ENCODE peak calls at places on chromosome 7, in six cellular contexts. J is HepG2, Q is HCT116, I is GM12878, K is H1, M is K562. V is an unnamed sample. For H3K4me1, the result is how much of the 10 kb centered on the place peaks cover.

GRCh38 chr7:77702451-77703219 is 6.4 kb downstream of the RSBN1L start:
- DNase-seq in Q (no peak), M (no peak), I (no peak), K (no peak), J (no peak), V (no peak)

GRCh38 chr7:89477991-89478390 is 676.3 kb upstream of the STEAP1 start:
- DNase-seq in K (no peak), M (no peak), I (no peak), Q (no peak), J (no peak), V (no peak)

GRCh38 chr7:28076421-28077163 is 104.0 kb downstream of the JAZF1 start:
- DNase-seq in Q (no peak), M (no peak), K (no peak), J (no peak), I (no peak), V (no peak)

GRCh38 chr7:107971613-107972012 is 31.3 kb downstream of the LAMB1 start:
- DNase-seq in M (no peak), Q (no peak), I (no peak), K (no peak), J (no peak), V (no peak)

GRCh38 chr7:2443491-2443890 is 32.7 kb downstream of the GRIFIN start:
- DNase-seq in I (no peak), M (no peak), Q (no peak), J (no peak), K (no peak), V (no peak)

GRCh38 chr7:135291809-135292253 is 58.2 kb downstream of the STRA8 start:
- DNase-seq in Q (no peak), J (peak), I (no peak), M (no peak), K (no peak), V (no peak)

GRCh38 chr7:2922271-2922691 is 78.2 kb upstream of the GNA12 start:
- DNase-seq in K (no peak), J (no peak), I (no peak), Q (no peak), M (no peak), V (no peak)

GRCh38 chr7:98997836-98998235 is 119.5 kb downstream of the TRRAP start:
- DNase-seq in Q (no peak), J (no peak), I (no peak), K (no peak), M (no peak), V (no peak)

GRCh38 chr7:105352922-105353668 is 35.6 kb downstream of the SRPK2 start:
- DNase-seq in I (no peak), K (no peak), Q (no peak), J (no peak), M (no peak), V (no peak)

GRCh38 chr7:37438879-37439278 is 9.8 kb downstream of the ELMO1 start:
- DNase-seq in J (no peak), I (no peak), M (no peak), K (no peak), Q (no peak), V (no peak)

GRCh38 chr7:30315589-30315988 is 31.2 kb downstream of the ZNRF2 start:
- DNase-seq in I (no peak), K (no peak), M (no peak), Q (no peak), J (no peak), V (no peak)

GRCh38 chr7:149147072-149147729 is at the start of gene ZNF398:
- DNase-seq in Q (no peak), J (peak), M (peak), I (peak), K (peak), V (no peak)

GRCh38 chr7:16212610-16213009 is 208.7 kb downstream of the CRPPA start:
- DNase-seq in J (no peak), M (no peak), Q (no peak), I (no peak), K (no peak), V (no peak)

DNA sequence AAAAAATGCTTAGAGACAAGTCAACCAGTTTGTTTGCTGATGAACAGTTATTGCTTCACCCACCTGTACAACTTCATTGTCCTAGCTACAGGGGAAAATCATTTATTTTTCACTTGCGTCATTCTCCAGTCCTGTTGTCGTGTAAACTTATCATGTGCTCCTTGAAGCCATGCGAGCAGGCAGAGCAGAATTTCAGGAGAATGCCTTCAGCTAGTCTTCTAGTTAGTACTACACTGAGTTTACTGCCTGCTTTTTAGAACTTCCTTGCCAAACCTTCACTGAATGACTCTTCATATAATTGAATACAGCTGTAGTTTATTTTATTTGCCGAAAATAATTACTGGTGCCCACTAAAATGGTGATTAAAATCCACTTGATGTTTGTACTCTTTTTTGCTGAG is 15.6 kb downstream of the RPA3 start:
- DNase-seq in J (peak), K (no peak), I (no peak), Q (no peak), M (no peak), V (no peak)
- H3K4me1 ChIP-seq in J (under half), K (under half), I (under half), Q (under half), M (under half), V (under half)

GRCh38 chr7:22781230-22781711 is 41.4 kb downstream of the TOMM7 start:
- DNase-seq in M (no peak), J (no peak), K (no peak), I (no peak), Q (no peak), V (no peak)
- TF ChIP-seq ZNF274 in M (no peak), J (no peak), K (no peak), I (no peak), Q (no peak), V (no peak)

GRCh38 chr7:129559564-129559963 is 52.0 kb upstream of the NRF1 start:
- DNase-seq in Q (no peak), M (peak), J (no peak), I (no peak), K (no peak), V (no peak)
- H3K4me1 ChIP-seq in Q (under half), M (under half), J (under half), I (under half), K (under half), V (under half)

GRCh38 chr7:31734456-31734855 is 47.4 kb downstream of the PPP1R17 start:
- DNase-seq in I (no peak), J (no peak), M (no peak), K (no peak), Q (no peak), V (no peak)

GRCh38 chr7:31724696-31725095 is 37.7 kb downstream of the PPP1R17 start:
- DNase-seq in K (no peak), Q (no peak), M (no peak), I (no peak), J (no peak), V (no peak)

DNA sequence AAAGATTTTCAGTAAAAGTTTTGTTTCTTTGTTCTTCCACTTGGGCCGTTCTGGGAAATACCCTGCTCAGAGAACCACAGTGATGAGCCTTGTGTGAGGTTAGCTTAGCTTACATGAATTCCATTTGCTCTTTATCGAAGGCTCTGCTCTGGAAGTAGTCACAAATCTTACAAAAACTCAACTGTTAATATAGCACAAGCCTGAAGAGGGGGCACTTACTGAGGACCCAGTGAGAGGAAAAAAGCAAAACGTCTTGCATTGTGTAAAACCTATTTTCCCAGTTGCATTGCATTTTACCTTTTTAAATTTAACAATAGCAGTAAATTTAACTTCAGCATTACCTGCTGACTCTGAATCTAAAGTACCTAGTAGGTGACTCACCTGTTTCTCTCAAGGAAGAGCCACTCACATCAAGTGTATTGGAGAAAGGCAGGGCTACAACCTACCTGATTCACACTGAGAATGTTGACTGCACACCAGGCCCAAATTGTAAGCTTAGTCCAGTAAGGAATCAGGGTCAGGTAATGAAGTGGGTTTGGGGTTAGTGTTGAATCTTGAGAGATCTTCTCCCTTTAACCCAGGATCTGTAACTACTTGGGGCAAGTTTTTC is 42.3 kb downstream of the PPP1R17 start:
- DNase-seq in Q (no peak), M (no peak), J (no peak), I (no peak), K (no peak), V (no peak)
- TF ChIP-seq ZNF274 in Q (no peak), M (no peak), J (no peak), I (no peak), K (no peak), V (no peak)

V was measured in NT2/D1.